ENCODE peak calls at places on chromosomes 12 and 14, in nine cellular contexts. One of them, this sample, is unnamed. For H3K9me3 and H3K4me1, the result is how much of the 10 kb centered on the place peaks cover.

GRCh38 chr12:104877107-104877705 is 80.9 kb downstream of the SLC41A2 start:
- DNase-seq in lung: no peak
- DNase-seq in keratinocyte: no peak
- DNase-seq in A673: peak
- DNase-seq in tibial artery: peak
- DNase-seq in uterus: peak
- DNase-seq in astrocyte: peak
- DNase-seq in breast epithelium: no peak
- DNase-seq in cardiac muscle cell: peak
- DNase-seq in this sample: peak

GRCh38 chr14:93962701-93963601 is 13.4 kb downstream of the ASB2 start:
- DNase-seq in lung: no peak
- DNase-seq in keratinocyte: no peak
- DNase-seq in A673: no peak
- DNase-seq in tibial artery: no peak
- DNase-seq in uterus: no peak
- DNase-seq in astrocyte: peak
- DNase-seq in breast epithelium: peak
- DNase-seq in cardiac muscle cell: no peak
- DNase-seq in this sample: peak

GRCh38 chr14:49549446-49549845 is 36.7 kb downstream of the RPS29 start:
- DNase-seq in lung: no peak
- DNase-seq in keratinocyte: no peak
- DNase-seq in A673: no peak
- DNase-seq in tibial artery: no peak
- DNase-seq in uterus: no peak
- DNase-seq in astrocyte: no peak
- DNase-seq in breast epithelium: no peak
- DNase-seq in cardiac muscle cell: no peak
- DNase-seq in this sample: no peak

GRCh38 chr12:3933819-3934192 is 60.6 kb upstream of the PARP11 start:
- DNase-seq in lung: no peak
- DNase-seq in keratinocyte: no peak
- DNase-seq in A673: no peak
- DNase-seq in tibial artery: no peak
- DNase-seq in uterus: no peak
- DNase-seq in astrocyte: no peak
- DNase-seq in breast epithelium: no peak
- DNase-seq in cardiac muscle cell: no peak
- DNase-seq in this sample: no peak

GRCh38 chr12:80195143-80195726 is 95.9 kb downstream of the OTOGL start:
- DNase-seq in lung: no peak
- DNase-seq in keratinocyte: peak
- DNase-seq in A673: peak
- DNase-seq in tibial artery: no peak
- DNase-seq in uterus: no peak
- DNase-seq in astrocyte: peak
- DNase-seq in breast epithelium: no peak
- DNase-seq in cardiac muscle cell: peak
- DNase-seq in this sample: no peak

GRCh38 chr12:76311796-76312195 is 36.4 kb downstream of the BBS10 start:
- DNase-seq in lung: no peak
- DNase-seq in keratinocyte: no peak
- DNase-seq in A673: no peak
- DNase-seq in tibial artery: no peak
- DNase-seq in uterus: no peak
- DNase-seq in astrocyte: peak
- DNase-seq in breast epithelium: no peak
- DNase-seq in cardiac muscle cell: peak
- DNase-seq in this sample: no peak

GRCh38 chr12:129719426-129719825 is 184.4 kb downstream of the TMEM132D start:
- DNase-seq in lung: no peak
- DNase-seq in keratinocyte: no peak
- DNase-seq in A673: no peak
- DNase-seq in tibial artery: no peak
- DNase-seq in uterus: no peak
- DNase-seq in astrocyte: peak
- DNase-seq in breast epithelium: no peak
- DNase-seq in cardiac muscle cell: no peak
- DNase-seq in this sample: no peak

GRCh38 chr12:51972849-51973273 is 21.4 kb downstream of the ACVR1B start:
- DNase-seq in lung: peak
- DNase-seq in keratinocyte: no peak
- DNase-seq in A673: peak
- DNase-seq in tibial artery: peak
- DNase-seq in uterus: peak
- DNase-seq in astrocyte: peak
- DNase-seq in breast epithelium: no peak
- DNase-seq in cardiac muscle cell: peak
- DNase-seq in this sample: peak

GRCh38 chr12:104219361-104219892 is 3.8 kb downstream of the TXNRD1 start:
- DNase-seq in lung: no peak
- DNase-seq in keratinocyte: peak
- DNase-seq in A673: peak
- DNase-seq in tibial artery: no peak
- DNase-seq in uterus: peak
- DNase-seq in astrocyte: peak
- DNase-seq in breast epithelium: no peak
- DNase-seq in cardiac muscle cell: peak
- DNase-seq in this sample: no peak

GRCh38 chr14:89750909-89751502 is 203.5 kb downstream of the EFCAB11 start:
- DNase-seq in lung: no peak
- DNase-seq in keratinocyte: no peak
- DNase-seq in A673: no peak
- DNase-seq in tibial artery: no peak
- DNase-seq in uterus: no peak
- DNase-seq in astrocyte: no peak
- DNase-seq in breast epithelium: no peak
- DNase-seq in cardiac muscle cell: no peak
- DNase-seq in this sample: no peak

GRCh38 chr14:103103461-103104388 is 9.2 kb downstream of the EXOC3L4 start:
- DNase-seq in lung: no peak
- DNase-seq in keratinocyte: no peak
- DNase-seq in A673: peak
- DNase-seq in tibial artery: no peak
- DNase-seq in uterus: no peak
- DNase-seq in astrocyte: no peak
- DNase-seq in breast epithelium: no peak
- DNase-seq in cardiac muscle cell: peak
- DNase-seq in this sample: no peak

GRCh38 chr12:89671469-89671868 is 37.2 kb downstream of the ATP2B1 start:
- DNase-seq in lung: no peak
- DNase-seq in keratinocyte: no peak
- DNase-seq in A673: peak
- DNase-seq in tibial artery: no peak
- DNase-seq in uterus: no peak
- DNase-seq in astrocyte: peak
- DNase-seq in breast epithelium: no peak
- DNase-seq in cardiac muscle cell: peak
- DNase-seq in this sample: no peak

GRCh38 chr12:58030566-58031279 is 89.4 kb downstream of the ATP23 start:
- DNase-seq in lung: no peak
- DNase-seq in keratinocyte: peak
- DNase-seq in A673: no peak
- DNase-seq in tibial artery: no peak
- DNase-seq in uterus: no peak
- DNase-seq in astrocyte: peak
- DNase-seq in breast epithelium: no peak
- DNase-seq in cardiac muscle cell: peak
- DNase-seq in this sample: no peak

GRCh38 chr14:99201351-99202073 is 70.5 kb downstream of the BCL11B start:
- DNase-seq in lung: no peak
- DNase-seq in keratinocyte: no peak
- DNase-seq in A673: peak
- DNase-seq in tibial artery: no peak
- DNase-seq in uterus: no peak
- DNase-seq in astrocyte: no peak
- DNase-seq in breast epithelium: no peak
- DNase-seq in cardiac muscle cell: no peak
- DNase-seq in this sample: no peak

GRCh38 chr12:57603758-57604453 is 718 bp upstream of the DTX3 start:
- DNase-seq in lung: no peak
- DNase-seq in keratinocyte: peak
- DNase-seq in A673: no peak
- DNase-seq in tibial artery: peak
- DNase-seq in uterus: peak
- DNase-seq in astrocyte: peak
- DNase-seq in breast epithelium: peak
- DNase-seq in cardiac muscle cell: peak
- DNase-seq in this sample: no peak

GRCh38 chr14:24442240-24443052 is at the start of gene SDR39U1:
- DNase-seq in lung: peak
- DNase-seq in keratinocyte: peak
- DNase-seq in A673: peak
- DNase-seq in tibial artery: peak
- DNase-seq in uterus: peak
- DNase-seq in astrocyte: peak
- DNase-seq in breast epithelium: peak
- DNase-seq in cardiac muscle cell: peak
- DNase-seq in this sample: peak

GRCh38 chr14:75070383-75070782 is 942 bp downstream of the ZC2HC1C start:
- DNase-seq in lung: no peak
- DNase-seq in keratinocyte: no peak
- DNase-seq in A673: no peak
- DNase-seq in tibial artery: no peak
- DNase-seq in uterus: peak
- DNase-seq in astrocyte: no peak
- DNase-seq in breast epithelium: peak
- DNase-seq in cardiac muscle cell: no peak
- DNase-seq in this sample: no peak

GRCh38 chr14:57293851-57294837 is 25.4 kb downstream of the AP5M1 start:
- DNase-seq in lung: no peak
- DNase-seq in keratinocyte: no peak
- DNase-seq in A673: peak
- DNase-seq in tibial artery: no peak
- DNase-seq in uterus: no peak
- DNase-seq in astrocyte: peak
- DNase-seq in breast epithelium: no peak
- DNase-seq in cardiac muscle cell: peak
- DNase-seq in this sample: no peak

GRCh38 chr12:120125792-120126634 is 9.5 kb upstream of the RAB35 start:
- DNase-seq in lung: no peak
- DNase-seq in keratinocyte: no peak
- DNase-seq in A673: no peak
- DNase-seq in tibial artery: no peak
- DNase-seq in uterus: no peak
- DNase-seq in astrocyte: no peak
- DNase-seq in breast epithelium: no peak
- DNase-seq in cardiac muscle cell: no peak
- DNase-seq in this sample: no peak

DNA sequence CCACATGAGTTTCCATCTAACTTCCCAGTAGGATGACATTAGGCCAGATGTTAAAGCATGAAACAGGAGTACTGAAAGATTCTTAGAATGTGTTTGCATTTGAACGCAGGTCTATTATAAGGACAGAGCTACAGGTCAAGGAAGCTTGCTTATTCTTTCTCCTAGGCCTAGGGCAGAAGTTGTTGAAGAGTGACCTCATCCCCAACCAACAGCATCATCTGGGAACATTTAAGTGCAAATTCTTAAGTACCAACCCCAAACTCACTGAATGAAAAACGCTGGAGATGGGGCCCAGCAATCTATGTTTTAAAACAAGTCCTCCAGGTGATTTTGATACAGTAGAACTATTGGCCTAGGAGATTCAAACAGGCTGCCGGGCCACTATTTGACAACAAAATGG is 52.4 kb downstream of the PAPLN start:
- DNase-seq in lung: no peak
- DNase-seq in keratinocyte: no peak
- DNase-seq in A673: no peak
- DNase-seq in tibial artery: no peak
- DNase-seq in uterus: no peak
- DNase-seq in astrocyte: no peak
- DNase-seq in breast epithelium: no peak
- DNase-seq in cardiac muscle cell: no peak
- DNase-seq in this sample: no peak
- H3K27ac ChIP-seq in lung: no peak
- H3K27ac ChIP-seq in keratinocyte: no peak
- H3K27ac ChIP-seq in A673: no peak
- H3K27ac ChIP-seq in tibial artery: no peak
- H3K27ac ChIP-seq in uterus: no peak
- H3K27ac ChIP-seq in astrocyte: no peak
- H3K27ac ChIP-seq in breast epithelium: no peak
- H3K27ac ChIP-seq in cardiac muscle cell: no peak
- H3K27ac ChIP-seq in this sample: no peak

GRCh38 chr14:27392153-27392552 is 794.3 kb upstream of the NOVA1 start:
- DNase-seq in lung: no peak
- DNase-seq in keratinocyte: no peak
- DNase-seq in A673: no peak
- DNase-seq in tibial artery: no peak
- DNase-seq in uterus: no peak
- DNase-seq in astrocyte: peak
- DNase-seq in breast epithelium: no peak
- DNase-seq in cardiac muscle cell: no peak
- DNase-seq in this sample: no peak
- H3K9me3 ChIP-seq in lung: under half
- H3K9me3 ChIP-seq in keratinocyte: under half
- H3K9me3 ChIP-seq in A673: under half
- H3K9me3 ChIP-seq in tibial artery: under half
- H3K9me3 ChIP-seq in uterus: under half
- H3K9me3 ChIP-seq in astrocyte: under half
- H3K9me3 ChIP-seq in breast epithelium: under half
- H3K9me3 ChIP-seq in cardiac muscle cell: under half
- H3K9me3 ChIP-seq in this sample: under half

DNA sequence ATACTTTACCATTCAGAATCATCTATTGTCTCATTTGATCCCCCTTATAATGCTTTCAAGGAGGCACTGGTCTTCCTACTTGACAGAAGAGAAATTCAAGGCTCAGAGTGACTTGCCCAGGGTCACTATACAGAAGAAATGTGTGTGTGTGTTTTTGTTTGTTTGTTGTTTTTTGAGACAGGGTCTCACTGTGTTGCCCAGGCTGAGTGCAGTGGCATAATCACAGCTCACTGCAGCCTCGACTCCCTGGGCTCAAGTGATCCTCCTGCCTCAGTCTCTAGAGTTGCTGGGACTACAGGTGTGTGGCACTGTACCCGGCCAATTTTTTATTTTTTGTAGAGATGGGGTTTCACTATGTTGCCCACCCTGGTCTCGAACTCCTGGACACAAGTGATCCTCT is 22.9 kb downstream of the IRF2BPL start:
- DNase-seq in lung: no peak
- DNase-seq in keratinocyte: no peak
- DNase-seq in A673: no peak
- DNase-seq in tibial artery: no peak
- DNase-seq in uterus: no peak
- DNase-seq in astrocyte: no peak
- DNase-seq in breast epithelium: no peak
- DNase-seq in cardiac muscle cell: no peak
- DNase-seq in this sample: no peak
- H3K4me1 ChIP-seq in lung: under half
- H3K4me1 ChIP-seq in keratinocyte: under half
- H3K4me1 ChIP-seq in A673: under half
- H3K4me1 ChIP-seq in tibial artery: under half
- H3K4me1 ChIP-seq in uterus: under half
- H3K4me1 ChIP-seq in astrocyte: under half
- H3K4me1 ChIP-seq in breast epithelium: under half
- H3K4me1 ChIP-seq in cardiac muscle cell: under half
- H3K4me1 ChIP-seq in this sample: under half

GRCh38 chr12:96636895-96637294 is 147.5 kb downstream of the CFAP54 start:
- DNase-seq in lung: no peak
- DNase-seq in keratinocyte: no peak
- DNase-seq in A673: no peak
- DNase-seq in tibial artery: no peak
- DNase-seq in uterus: no peak
- DNase-seq in astrocyte: no peak
- DNase-seq in breast epithelium: no peak
- DNase-seq in cardiac muscle cell: no peak
- DNase-seq in this sample: no peak

GRCh38 chr12:96635844-96636243 is 146.5 kb downstream of the CFAP54 start:
- DNase-seq in lung: no peak
- DNase-seq in keratinocyte: no peak
- DNase-seq in A673: no peak
- DNase-seq in tibial artery: no peak
- DNase-seq in uterus: no peak
- DNase-seq in astrocyte: no peak
- DNase-seq in breast epithelium: no peak
- DNase-seq in cardiac muscle cell: no peak
- DNase-seq in this sample: no peak
- H3K27ac ChIP-seq in lung: no peak
- H3K27ac ChIP-seq in keratinocyte: no peak
- H3K27ac ChIP-seq in A673: no peak
- H3K27ac ChIP-seq in tibial artery: no peak
- H3K27ac ChIP-seq in uterus: no peak
- H3K27ac ChIP-seq in astrocyte: no peak
- H3K27ac ChIP-seq in breast epithelium: no peak
- H3K27ac ChIP-seq in cardiac muscle cell: no peak
- H3K27ac ChIP-seq in this sample: no peak